ENCODE peak calls at places on chromosomes 3 and 15, in six cellular contexts. One of them, this sample, is unnamed.

GRCh38 chr3:150407818-150408231 is 273 bp upstream of the TSC22D2 start:
- DNase-seq in AG08395: no peak
- DNase-seq in MCF 10A: peak
- DNase-seq in neural progenitor cell: no peak
- DNase-seq in A673: no peak
- DNase-seq in fibroblast of the conjunctiva: peak
- DNase-seq in this sample: peak

GRCh38 chr3:186097663-186098451 is 11.0 kb downstream of the ETV5 start:
- DNase-seq in AG08395: peak
- DNase-seq in MCF 10A: peak
- DNase-seq in neural progenitor cell: peak
- DNase-seq in A673: peak
- DNase-seq in fibroblast of the conjunctiva: peak
- DNase-seq in this sample: peak

GRCh38 chr3:113496924-113497323 is 18.0 kb downstream of the SPICE1 start:
- DNase-seq in AG08395: peak
- DNase-seq in MCF 10A: peak
- DNase-seq in neural progenitor cell: no peak
- DNase-seq in A673: peak
- DNase-seq in fibroblast of the conjunctiva: no peak
- DNase-seq in this sample: peak

GRCh38 chr15:45347033-45347432 is 31.3 kb downstream of the GATM start:
- DNase-seq in AG08395: no peak
- DNase-seq in MCF 10A: no peak
- DNase-seq in neural progenitor cell: no peak
- DNase-seq in A673: no peak
- DNase-seq in fibroblast of the conjunctiva: no peak
- DNase-seq in this sample: no peak

GRCh38 chr3:138450704-138451424 is 16.4 kb downstream of the ESYT3 start:
- DNase-seq in AG08395: no peak
- DNase-seq in MCF 10A: no peak
- DNase-seq in neural progenitor cell: no peak
- DNase-seq in A673: no peak
- DNase-seq in fibroblast of the conjunctiva: no peak
- DNase-seq in this sample: no peak

GRCh38 chr3:53187430-53187829 is 26.4 kb downstream of the PRKCD start:
- DNase-seq in AG08395: peak
- DNase-seq in MCF 10A: no peak
- DNase-seq in neural progenitor cell: no peak
- DNase-seq in A673: no peak
- DNase-seq in fibroblast of the conjunctiva: no peak
- DNase-seq in this sample: no peak

GRCh38 chr3:189368384-189368783 is 196.6 kb downstream of the TPRG1 start:
- DNase-seq in AG08395: no peak
- DNase-seq in MCF 10A: no peak
- DNase-seq in neural progenitor cell: no peak
- DNase-seq in A673: no peak
- DNase-seq in fibroblast of the conjunctiva: no peak
- DNase-seq in this sample: no peak

GRCh38 chr3:129045675-129046036 is 14.9 kb upstream of the GP9 start:
- DNase-seq in AG08395: peak
- DNase-seq in MCF 10A: no peak
- DNase-seq in neural progenitor cell: no peak
- DNase-seq in A673: no peak
- DNase-seq in fibroblast of the conjunctiva: no peak
- DNase-seq in this sample: no peak

GRCh38 chr15:45373961-45374360 is 4.4 kb downstream of the GATM start:
- DNase-seq in AG08395: no peak
- DNase-seq in MCF 10A: no peak
- DNase-seq in neural progenitor cell: no peak
- DNase-seq in A673: no peak
- DNase-seq in fibroblast of the conjunctiva: no peak
- DNase-seq in this sample: no peak

GRCh38 chr3:183260167-183260904 is 7.3 kb downstream of the B3GNT5 start:
- DNase-seq in AG08395: no peak
- DNase-seq in MCF 10A: no peak
- DNase-seq in neural progenitor cell: no peak
- DNase-seq in A673: no peak
- DNase-seq in fibroblast of the conjunctiva: peak
- DNase-seq in this sample: no peak